ENCODE peak calls at places on chromosomes 11 and 22, in four cellular contexts. T is ovary, J is upper lobe of right lung, X is uterus. L is an unnamed sample. For H3K4me1, the result is how much of the 10 kb centered on the place peaks cover.

GRCh38 chr11:68950268-68950667 is 30.5 kb downstream of the MRGPRD start:
- DNase-seq in T (no peak), J (no peak), X (no peak), L (no peak)

GRCh38 chr22:20243545-20244249 is 24.4 kb downstream of the RTN4R start:
- DNase-seq in T (peak), J (peak), X (peak), L (no peak)

GRCh38 chr22:50620861-50621490 is 7.0 kb downstream of the ARSA start:
- DNase-seq in T (no peak), J (peak), X (no peak), L (no peak)

GRCh38 chr11:29324328-29324727 is 692.5 kb downstream of the KCNA4 start:
- DNase-seq in T (no peak), J (no peak), X (no peak), L (no peak)

GRCh38 chr22:36811094-36811797 is 5.6 kb downstream of the PVALB start:
- DNase-seq in T (no peak), J (no peak), X (no peak), L (no peak)

GRCh38 chr11:32829680-32830412 is at the start of gene PRRG4:
- DNase-seq in T (peak), J (peak), X (peak), L (no peak)

GRCh38 chr11:1297011-1297575 is 12.3 kb downstream of the TOLLIP start:
- DNase-seq in T (peak), J (peak), X (no peak), L (peak)

GRCh38 chr11:15199693-15200092 is 85.0 kb downstream of the INSC start:
- DNase-seq in T (no peak), J (no peak), X (no peak), L (no peak)

GRCh38 chr22:20511578-20512259 is 4.3 kb downstream of the MED15 start:
- DNase-seq in T (no peak), J (no peak), X (no peak), L (no peak)

GRCh38 chr22:17009640-17010291 is 1.7 kb upstream of the GAB4 start:
- DNase-seq in T (no peak), J (peak), X (no peak), L (no peak)

GRCh38 chr11:6602096-6602940 is 1.1 kb downstream of the RRP8 start:
- DNase-seq in T (no peak), J (no peak), X (no peak), L (no peak)

GRCh38 chr11:122754553-122755322 is 83.6 kb upstream of the CRTAM start:
- DNase-seq in T (no peak), J (no peak), X (no peak), L (no peak)

GRCh38 chr11:32386770-32387377 is 48.5 kb downstream of the WT1 start:
- DNase-seq in T (no peak), J (no peak), X (peak), L (no peak)

GRCh38 chr11:1456166-1456565 is 30.4 kb downstream of the MOB2 start:
- DNase-seq in T (no peak), J (no peak), X (no peak), L (no peak)

GRCh38 chr22:45731041-45731797 is 59.6 kb downstream of the ATXN10 start:
- DNase-seq in T (no peak), J (no peak), X (no peak), L (no peak)
- TF ChIP-seq CTCF in T (no peak), J (no peak), X (no peak), L (no peak)

GRCh38 chr11:34262601-34263081 is 95.2 kb downstream of the ABTB2 start:
- DNase-seq in T (no peak), J (no peak), X (no peak), L (no peak)
- H3K4me1 ChIP-seq in T (under half), J (under half), X (under half), L (under half)

GRCh38 chr22:30637701-30638114 is 2.1 kb downstream of the SLC35E4 start:
- DNase-seq in T (no peak), J (no peak), X (no peak), L (no peak)
- H3K4me3 ChIP-seq in T (no peak), J (no peak), X (no peak), L (peak)

DNA sequence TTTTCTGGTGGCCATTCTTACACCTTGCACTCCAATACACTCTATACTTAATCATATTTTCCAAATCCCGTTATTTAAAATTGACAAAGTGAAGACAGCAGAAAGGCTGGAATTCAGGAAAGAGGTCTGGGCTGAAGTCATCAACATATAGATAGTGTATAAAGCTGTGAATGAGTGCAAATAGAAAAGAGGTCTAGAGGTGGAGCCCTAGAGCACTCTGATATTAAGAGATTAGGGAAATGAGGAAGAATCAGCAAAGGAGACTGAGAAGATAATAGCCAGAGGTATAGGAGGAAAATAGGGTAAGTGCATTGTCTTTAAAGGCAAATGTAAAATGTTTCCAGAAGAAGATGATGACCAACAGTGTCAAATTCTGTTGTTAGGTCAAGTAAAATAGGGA is 7.9 kb downstream of the CTR9 start:
- DNase-seq in T (no peak), J (no peak), X (no peak), L (no peak)
- TF ChIP-seq CTCF in T (no peak), J (no peak), X (no peak), L (no peak)

GRCh38 chr11:16846305-16846704 is 107.9 kb downstream of the C11orf58 start:
- DNase-seq in T (no peak), J (no peak), X (no peak), L (no peak)
- H3K4me1 ChIP-seq in T (under half), J (under half), X (under half), L (under half)

GRCh38 chr11:133936551-133936950 is 20.2 kb downstream of the IGSF9B start:
- DNase-seq in T (no peak), J (no peak), X (no peak), L (no peak)

GRCh38 chr11:133937015-133937414 is 19.8 kb downstream of the IGSF9B start:
- DNase-seq in T (no peak), J (no peak), X (no peak), L (no peak)

GRCh38 chr11:133936136-133936535 is 20.6 kb downstream of the IGSF9B start:
- DNase-seq in T (no peak), J (no peak), X (no peak), L (no peak)

GRCh38 chr11:133938166-133938565 is 18.6 kb downstream of the IGSF9B start:
- DNase-seq in T (no peak), J (no peak), X (no peak), L (no peak)

GRCh38 chr11:133937468-133937867 is 19.3 kb downstream of the IGSF9B start:
- DNase-seq in T (no peak), J (no peak), X (no peak), L (no peak)
- H3K4me3 ChIP-seq in T (no peak), J (no peak), X (no peak), L (no peak)

DNA sequence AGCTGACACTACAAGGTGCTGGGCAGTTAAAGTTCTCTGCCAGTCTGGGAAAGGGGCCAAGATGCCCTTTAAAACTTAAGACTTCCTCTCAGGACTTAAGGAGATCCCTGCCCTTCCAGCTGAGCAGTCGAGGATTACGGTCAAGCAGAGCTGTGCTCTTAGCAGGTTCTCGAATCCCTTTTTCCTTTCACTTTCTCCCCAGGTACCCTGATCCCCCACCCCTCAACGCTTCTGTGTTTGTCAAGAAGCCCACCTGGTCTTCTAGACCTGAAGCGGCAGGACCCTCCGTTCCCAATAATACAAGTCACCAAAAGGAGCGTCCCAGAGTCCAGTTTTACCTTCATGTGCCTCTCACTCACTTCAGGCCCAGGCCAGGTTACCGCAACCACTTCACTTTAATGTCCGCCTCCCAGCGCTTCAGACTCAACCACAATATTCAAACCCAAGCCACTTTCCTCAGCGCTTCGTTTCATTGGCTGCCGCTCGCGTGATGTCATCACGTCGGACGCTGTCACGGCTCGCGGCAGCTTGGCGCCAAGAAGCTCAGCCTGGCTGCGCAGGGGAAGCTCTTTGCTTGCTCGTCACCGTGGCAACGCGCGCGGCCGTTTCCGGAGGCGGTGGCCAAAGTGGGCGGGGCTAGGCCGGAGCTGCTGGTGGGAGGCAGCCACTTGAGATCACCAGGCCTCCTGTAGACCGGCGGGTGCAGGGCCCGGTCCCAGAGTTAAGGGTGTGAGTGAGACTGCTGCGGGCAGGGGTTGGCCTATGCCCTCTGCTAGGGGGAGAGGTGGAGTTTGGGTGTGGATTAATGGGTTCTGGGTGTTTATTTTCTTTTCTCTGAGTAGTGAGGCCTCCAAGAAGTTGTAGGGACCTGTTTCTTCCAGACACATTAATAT is at the start of the genes KIF18A and METTL15:
- DNase-seq in T (peak), J (peak), X (peak), L (peak)
- TF ChIP-seq CTCF in T (no peak), J (no peak), X (no peak), L (no peak)

L was measured in suprapubic skin.